ENCODE peak calls at places on chromosomes 3 and 15, in seven cellular contexts. L is activated gamma-delta T cell treated with Interleukin-2 at 50 U/mL for 16 hours; K is NCI-H1092 treated with DMSO at 0.1 percent for 48 hours; J is activated T-helper 9 cell treated with anti-CD3 and anti-CD28 coated beads, Interleukin-2, amount 50 U/mL, for 16 hours; Z is T1000; U is psoas muscle; I is body of pancreas. S is an unnamed sample.

GRCh38 chr15:92819312-92820232 is 80.6 kb upstream of the CHD2 start:
- DNase-seq in L (no peak), K (peak), J (no peak), Z (no peak), U (no peak), I (no peak), S (no peak)

GRCh38 chr3:110521019-110521418 is 550.6 kb upstream of the NECTIN3 start:
- DNase-seq in L (no peak), K (no peak), J (no peak), Z (peak), U (no peak), I (no peak), S (no peak)

GRCh38 chr15:69762373-69763148 is 309.9 kb downstream of the RPLP1 start:
- DNase-seq in L (no peak), K (no peak), J (no peak), Z (no peak), U (no peak), I (no peak), S (peak)

GRCh38 chr15:92091155-92091734 is 237.7 kb downstream of the SLCO3A1 start:
- DNase-seq in L (no peak), K (peak), J (no peak), Z (no peak), U (no peak), I (peak), S (peak)

GRCh38 chr3:153927107-153927506 is 194.1 kb upstream of the ARHGEF26 start:
- DNase-seq in L (no peak), K (no peak), J (no peak), Z (no peak), U (no peak), I (no peak), S (peak)

GRCh38 chr15:92938387-92938786 is 38.3 kb downstream of the CHD2 start:
- DNase-seq in L (no peak), K (no peak), J (no peak), Z (no peak), U (no peak), I (no peak), S (no peak)

GRCh38 chr15:99454941-99455795 is 110.6 kb upstream of the MEF2A start:
- DNase-seq in L (no peak), K (no peak), J (no peak), Z (peak), U (peak), I (peak), S (no peak)

GRCh38 chr3:175304437-175304836 is 445.3 kb downstream of the NAALADL2 start:
- DNase-seq in L (no peak), K (no peak), J (no peak), Z (no peak), U (no peak), I (no peak), S (no peak)

GRCh38 chr3:15768421-15769255 is 29.1 kb downstream of the ANKRD28 start:
- DNase-seq in L (no peak), K (no peak), J (no peak), Z (no peak), U (peak), I (peak), S (no peak)

GRCh38 chr15:65336369-65336766 is 31.9 kb downstream of the RNU5B-1 start:
- DNase-seq in L (no peak), K (no peak), J (no peak), Z (no peak), U (no peak), I (no peak), S (no peak)

GRCh38 chr3:24185738-24186384 is 240.8 kb downstream of the NR1D2 start:
- DNase-seq in L (no peak), K (peak), J (peak), Z (no peak), U (peak), I (peak), S (peak)

GRCh38 chr3:65497846-65498245 is 540.9 kb downstream of the MAGI1 start:
- DNase-seq in L (no peak), K (peak), J (no peak), Z (no peak), U (no peak), I (no peak), S (no peak)

GRCh38 chr3:119380697-119381096 is 82.7 kb downstream of the TMEM39A start:
- DNase-seq in L (no peak), K (peak), J (no peak), Z (no peak), U (no peak), I (peak), S (no peak)

GRCh38 chr3:169813757-169814517 is 1.2 kb upstream of the LRRC34 start:
- DNase-seq in L (peak), K (peak), J (peak), Z (no peak), U (no peak), I (peak), S (peak)

GRCh38 chr15:36807134-36807764 is 227.8 kb downstream of the CDIN1 start:
- DNase-seq in L (no peak), K (no peak), J (no peak), Z (no peak), U (no peak), I (no peak), S (no peak)

GRCh38 chr3:28726840-28727239 is 378.2 kb upstream of the AZI2 start:
- DNase-seq in L (no peak), K (peak), J (no peak), Z (no peak), U (peak), I (peak), S (peak)

GRCh38 chr3:184687363-184688049 is 24.4 kb downstream of the MAGEF1 start:
- DNase-seq in L (no peak), K (no peak), J (no peak), Z (no peak), U (peak), I (peak), S (no peak)

GRCh38 chr3:127539366-127540060 is 51.0 kb downstream of the TPRA1 start:
- DNase-seq in L (no peak), K (no peak), J (no peak), Z (no peak), U (no peak), I (no peak), S (no peak)

GRCh38 chr15:76235186-76235826 is 76.0 kb downstream of the ETFA start:
- DNase-seq in L (no peak), K (peak), J (no peak), Z (no peak), U (no peak), I (no peak), S (no peak)

GRCh38 chr3:186592682-186593081 is 20.2 kb upstream of the AHSG start:
- DNase-seq in L (no peak), K (no peak), J (no peak), Z (no peak), U (no peak), I (no peak), S (no peak)

GRCh38 chr15:71093089-71094024 is 21.9 kb upstream of the THSD4 start:
- DNase-seq in L (no peak), K (no peak), J (no peak), Z (peak), U (no peak), I (peak), S (no peak)

GRCh38 chr3:5032844-5033243 is 53.6 kb downstream of the BHLHE40 start:
- DNase-seq in L (no peak), K (no peak), J (no peak), Z (no peak), U (no peak), I (no peak), S (no peak)

GRCh38 chr3:188658606-188659005 is 504.6 kb downstream of the LPP start:
- DNase-seq in L (no peak), K (no peak), J (no peak), Z (no peak), U (no peak), I (no peak), S (no peak)

GRCh38 chr15:77819841-77820728 is 187.4 kb upstream of the LINGO1 start:
- DNase-seq in L (no peak), K (peak), J (no peak), Z (no peak), U (no peak), I (no peak), S (no peak)

GRCh38 chr15:57619746-57620145 is 28.0 kb downstream of the MYZAP start:
- DNase-seq in L (no peak), K (no peak), J (no peak), Z (no peak), U (no peak), I (no peak), S (no peak)

GRCh38 chr15:92579486-92579885 is 76.1 kb downstream of the FAM174B start:
- DNase-seq in L (no peak), K (no peak), J (no peak), Z (no peak), U (no peak), I (no peak), S (no peak)

GRCh38 chr3:72938471-72939265 is 50.8 kb downstream of the GXYLT2 start:
- DNase-seq in L (peak), K (peak), J (no peak), Z (peak), U (peak), I (peak), S (no peak)

GRCh38 chr3:3499987-3500386 is 299.2 kb upstream of the LRRN1 start:
- DNase-seq in L (no peak), K (no peak), J (no peak), Z (no peak), U (no peak), I (no peak), S (no peak)

GRCh38 chr3:127454051-127454450 is 136.5 kb downstream of the TPRA1 start:
- DNase-seq in L (no peak), K (no peak), J (no peak), Z (no peak), U (peak), I (no peak), S (no peak)

GRCh38 chr3:63015614-63016016 is 140.4 kb upstream of the CADPS start:
- DNase-seq in L (no peak), K (no peak), J (no peak), Z (no peak), U (no peak), I (no peak), S (peak)

GRCh38 chr3:179149239-179149887 is 1.2 kb downstream of the PIK3CA start:
- DNase-seq in L (peak), K (no peak), J (peak), Z (peak), U (no peak), I (peak), S (no peak)

GRCh38 chr3:149990423-149990953 is 19.8 kb upstream of the PFN2 start:
- DNase-seq in L (no peak), K (no peak), J (no peak), Z (no peak), U (no peak), I (no peak), S (no peak)

GRCh38 chr15:101477851-101478353 is 11.6 kb downstream of the PCSK6 start:
- DNase-seq in L (no peak), K (no peak), J (no peak), Z (no peak), U (no peak), I (no peak), S (no peak)